ENCODE peak calls at places on chromosomes 1 and 21, in four cellular contexts. One of them, this sample, is unnamed.

GRCh38 chr1:83318361-83318760 is 680.6 kb downstream of the TTLL7 start:
- DNase-seq in hepatocyte: no peak
- DNase-seq in ovary: no peak
- DNase-seq in astrocyte: no peak
- DNase-seq in this sample: no peak

GRCh38 chr1:19435181-19435580 is 50.2 kb downstream of the CAPZB start:
- DNase-seq in hepatocyte: peak; percentile 33
- DNase-seq in astrocyte: peak; percentile 49
- DNase-seq in ovary: peak; percentile 53
- DNase-seq in this sample: peak; percentile 64

GRCh38 chr1:207029991-207030521 is 2.5 kb downstream of the C1orf116 start:
- DNase-seq in astrocyte: no peak
- DNase-seq in ovary: no peak
- DNase-seq in hepatocyte: no peak
- DNase-seq in this sample: no peak

GRCh38 chr1:39491146-39491921 is at the start of gene BMP8A:
- DNase-seq in hepatocyte: peak; percentile 79
- DNase-seq in astrocyte: no peak
- DNase-seq in ovary: peak; percentile 58
- DNase-seq in this sample: peak; percentile 70

GRCh38 chr1:54342764-54343687 is 63.2 kb downstream of the SSBP3 start:
- DNase-seq in astrocyte: no peak
- DNase-seq in ovary: no peak
- DNase-seq in hepatocyte: no peak
- DNase-seq in this sample: no peak

GRCh38 chr1:15668089-15668754 is 15.9 kb upstream of the PLEKHM2 start:
- DNase-seq in astrocyte: no peak
- DNase-seq in hepatocyte: peak; percentile 20
- DNase-seq in ovary: no peak
- DNase-seq in this sample: no peak

GRCh38 chr1:30523055-30524020 is 200.0 kb downstream of the MATN1 start:
- DNase-seq in astrocyte: peak; percentile 89
- DNase-seq in ovary: no peak
- DNase-seq in hepatocyte: no peak
- DNase-seq in this sample: no peak

GRCh38 chr1:99106274-99106673 is 101.6 kb upstream of the PLPPR5 start:
- DNase-seq in astrocyte: no peak
- DNase-seq in ovary: no peak
- DNase-seq in hepatocyte: no peak
- DNase-seq in this sample: no peak

GRCh38 chr21:31992391-31992790 is 119.6 kb downstream of the HUNK start:
- DNase-seq in astrocyte: no peak
- DNase-seq in ovary: no peak
- DNase-seq in hepatocyte: no peak
- DNase-seq in this sample: no peak

GRCh38 chr1:19504796-19505693 is 19.7 kb upstream of the CAPZB start:
- DNase-seq in ovary: peak; percentile 73
- DNase-seq in hepatocyte: peak; percentile 50
- DNase-seq in astrocyte: peak; percentile 96
- DNase-seq in this sample: no peak

GRCh38 chr1:100353073-100353801 is 931 bp downstream of the CDC14A start:
- DNase-seq in ovary: peak; percentile 30
- DNase-seq in astrocyte: no peak
- DNase-seq in hepatocyte: peak; percentile 60
- DNase-seq in this sample: peak; percentile 52

GRCh38 chr1:112502827-112503226 is 5.9 kb upstream of the WNT2B start:
- DNase-seq in hepatocyte: no peak
- DNase-seq in astrocyte: no peak
- DNase-seq in ovary: no peak
- DNase-seq in this sample: peak; percentile 60

GRCh38 chr1:19209439-19209989 is 552 bp downstream of the UBR4 start:
- DNase-seq in ovary: no peak
- DNase-seq in hepatocyte: peak; percentile 60
- DNase-seq in astrocyte: peak; percentile 36
- DNase-seq in this sample: peak; percentile 37

GRCh38 chr1:26922201-26922729 is 722 bp downstream of the NUDC start:
- DNase-seq in ovary: no peak
- DNase-seq in hepatocyte: no peak
- DNase-seq in astrocyte: no peak
- DNase-seq in this sample: peak; percentile 54

GRCh38 chr1:85560305-85560704 is 20.3 kb upstream of the CCN1 start:
- DNase-seq in astrocyte: no peak
- DNase-seq in ovary: no peak
- DNase-seq in hepatocyte: no peak
- DNase-seq in this sample: no peak

GRCh38 chr1:182809414-182809957 is 19.9 kb downstream of the NPL start:
- DNase-seq in astrocyte: no peak
- DNase-seq in hepatocyte: no peak
- DNase-seq in ovary: no peak
- DNase-seq in this sample: no peak

GRCh38 chr1:185441608-185442007 is 124.6 kb upstream of the IVNS1ABP start:
- DNase-seq in ovary: no peak
- DNase-seq in astrocyte: peak; percentile 97
- DNase-seq in hepatocyte: peak; percentile 38
- DNase-seq in this sample: peak; percentile 30

GRCh38 chr1:111789077-111789476 is 33.4 kb downstream of the DDX20 start:
- DNase-seq in astrocyte: no peak
- DNase-seq in hepatocyte: no peak
- DNase-seq in ovary: no peak
- DNase-seq in this sample: no peak

GRCh38 chr1:228058981-228059535 is 23.4 kb upstream of the ARF1 start:
- DNase-seq in ovary: no peak
- DNase-seq in hepatocyte: peak; percentile 54
- DNase-seq in astrocyte: no peak
- DNase-seq in this sample: no peak

GRCh38 chr1:145845144-145845513 is 301 bp upstream of the NUDT17 start:
- DNase-seq in hepatocyte: no peak
- DNase-seq in ovary: no peak
- DNase-seq in astrocyte: no peak
- DNase-seq in this sample: no peak

GRCh38 chr1:101357444-101357986 is 120.7 kb downstream of the S1PR1 start:
- DNase-seq in astrocyte: peak; percentile 24
- DNase-seq in hepatocyte: peak; percentile 80
- DNase-seq in ovary: peak; percentile 20
- DNase-seq in this sample: peak; percentile 83

GRCh38 chr21:42658320-42659105 is 5.1 kb downstream of the PDE9A start:
- DNase-seq in ovary: no peak
- DNase-seq in astrocyte: no peak
- DNase-seq in hepatocyte: no peak
- DNase-seq in this sample: no peak

GRCh38 chr1:33388989-33389771 is 41.7 kb downstream of the PHC2 start:
- DNase-seq in hepatocyte: no peak
- DNase-seq in ovary: peak; percentile 47
- DNase-seq in astrocyte: peak; percentile 68
- DNase-seq in this sample: no peak
- H3K27ac ChIP-seq in hepatocyte: peak overlapping the region; percentile 44
- H3K27ac ChIP-seq in ovary: peak overlapping the region; percentile 10
- H3K27ac ChIP-seq in astrocyte: peak overlapping the region; percentile 5
- H3K27ac ChIP-seq in this sample: no peak overlapping the region

GRCh38 chr1:162131405-162132321 is 62.2 kb downstream of the NOS1AP start:
- DNase-seq in hepatocyte: peak; percentile 51
- DNase-seq in ovary: no peak
- DNase-seq in astrocyte: no peak
- DNase-seq in this sample: no peak

GRCh38 chr1:162130308-162130707 is 60.8 kb downstream of the NOS1AP start:
- DNase-seq in ovary: no peak
- DNase-seq in hepatocyte: no peak
- DNase-seq in astrocyte: no peak
- DNase-seq in this sample: no peak

GRCh38 chr1:162133566-162133965 is 64.1 kb downstream of the NOS1AP start:
- DNase-seq in ovary: no peak
- DNase-seq in hepatocyte: no peak
- DNase-seq in astrocyte: peak; percentile 22
- DNase-seq in this sample: peak; percentile 77

GRCh38 chr1:162128693-162129356 is 59.3 kb downstream of the NOS1AP start:
- DNase-seq in hepatocyte: no peak
- DNase-seq in astrocyte: no peak
- DNase-seq in ovary: no peak
- DNase-seq in this sample: no peak
- H3K4me1 ChIP-seq in hepatocyte: peaks cover 13% of the 10 kb centered on the region
- H3K4me1 ChIP-seq in astrocyte: peaks cover 4% of the 10 kb centered on the region
- H3K4me1 ChIP-seq in ovary: no peaks in the 10 kb centered on the region
- H3K4me1 ChIP-seq in this sample: peaks cover 33% of the 10 kb centered on the region

DNA sequence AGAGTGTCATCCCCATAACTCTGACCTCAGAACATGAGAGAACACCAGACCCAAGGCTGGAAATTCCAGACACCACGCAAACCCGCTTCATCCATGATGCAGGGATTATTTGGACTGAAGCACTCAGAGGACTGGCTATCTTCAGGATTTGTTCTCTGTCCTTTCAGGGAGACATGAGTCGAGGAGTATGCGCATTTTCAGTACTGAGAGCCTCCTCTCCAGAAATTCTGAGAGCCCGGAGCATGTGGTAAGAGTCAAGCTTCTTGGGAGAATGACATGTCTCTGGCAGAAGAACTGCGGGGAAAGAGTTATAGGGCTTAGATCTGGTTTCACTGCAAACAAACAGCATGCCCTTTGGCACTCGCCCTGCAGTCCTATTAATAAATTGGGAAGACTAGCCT is 6.9 kb downstream of the LAX1 start:
- DNase-seq in hepatocyte: peak; percentile 56
- DNase-seq in ovary: no peak
- DNase-seq in astrocyte: no peak
- DNase-seq in this sample: no peak
- H3K27ac ChIP-seq in hepatocyte: no peak overlapping the region
- H3K27ac ChIP-seq in ovary: no peak overlapping the region
- H3K27ac ChIP-seq in astrocyte: no peak overlapping the region
- H3K27ac ChIP-seq in this sample: no peak overlapping the region

DNA sequence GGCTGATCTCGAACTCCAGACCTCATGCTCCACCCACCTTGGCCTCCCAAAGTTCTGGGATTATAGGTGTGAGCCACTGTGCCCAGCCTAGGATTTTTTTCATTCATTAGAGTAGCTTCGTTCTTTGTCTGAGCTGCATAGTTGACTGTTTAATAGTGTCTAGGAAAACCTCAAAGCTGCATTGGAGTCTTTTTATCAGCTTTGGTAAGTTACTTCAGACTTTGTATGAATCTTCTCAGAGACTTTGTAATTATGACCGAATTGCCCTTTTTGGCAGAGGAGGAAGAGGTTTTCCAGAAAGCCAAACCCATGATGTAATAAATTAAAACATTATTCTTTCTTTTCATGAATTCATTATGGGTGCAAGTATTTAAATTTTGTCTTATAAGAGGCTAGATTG is 5.1 kb downstream of the DNAJB4 start:
- DNase-seq in hepatocyte: no peak
- DNase-seq in astrocyte: peak; percentile 88
- DNase-seq in ovary: no peak
- DNase-seq in this sample: no peak
- H3K4me1 ChIP-seq in hepatocyte: no peaks in the 10 kb centered on the region
- H3K4me1 ChIP-seq in astrocyte: peaks cover 6% of the 10 kb centered on the region
- H3K4me1 ChIP-seq in ovary: no peaks in the 10 kb centered on the region
- H3K4me1 ChIP-seq in this sample: peaks cover 10% of the 10 kb centered on the region

DNA sequence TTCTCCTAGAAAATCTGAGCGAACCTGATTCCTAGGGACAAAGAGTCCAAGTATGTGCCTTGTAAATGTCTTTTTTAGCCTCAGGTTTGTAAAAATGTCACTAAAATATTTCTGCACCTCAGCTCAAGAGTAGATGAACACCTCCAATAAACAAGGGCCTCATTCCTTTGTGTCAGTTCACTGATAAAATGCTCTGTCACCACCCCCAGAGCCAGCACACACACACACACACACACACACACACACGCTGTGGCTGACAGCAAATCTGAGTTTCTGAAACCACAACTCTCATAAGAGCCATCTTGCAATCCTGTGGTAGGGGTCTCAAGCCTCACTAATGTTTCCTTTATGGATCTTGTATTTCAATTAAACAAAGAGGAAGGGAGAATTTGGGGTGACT is 299.2 kb downstream of the PBX1 start:
- DNase-seq in astrocyte: peak; percentile 36
- DNase-seq in hepatocyte: peak; percentile 23
- DNase-seq in ovary: no peak
- DNase-seq in this sample: peak; percentile 21
- H3K27ac ChIP-seq in astrocyte: no peak overlapping the region
- H3K27ac ChIP-seq in hepatocyte: peak overlapping the region; percentile 62
- H3K27ac ChIP-seq in ovary: no peak overlapping the region
- H3K27ac ChIP-seq in this sample: no peak overlapping the region

GRCh38 chr1:211332839-211333238 is 6.2 kb downstream of the TRAF5 start:
- DNase-seq in hepatocyte: no peak
- DNase-seq in ovary: no peak
- DNase-seq in astrocyte: no peak
- DNase-seq in this sample: no peak

GRCh38 chr1:211332036-211332616 is 5.5 kb downstream of the TRAF5 start:
- DNase-seq in hepatocyte: no peak
- DNase-seq in ovary: no peak
- DNase-seq in astrocyte: no peak
- DNase-seq in this sample: no peak

GRCh38 chr1:211329764-211330201 is 3.1 kb downstream of the TRAF5 start:
- DNase-seq in hepatocyte: no peak
- DNase-seq in astrocyte: no peak
- DNase-seq in ovary: no peak
- DNase-seq in this sample: no peak

GRCh38 chr1:211330282-211330936 is 3.8 kb downstream of the TRAF5 start:
- DNase-seq in hepatocyte: no peak
- DNase-seq in ovary: no peak
- DNase-seq in astrocyte: no peak
- DNase-seq in this sample: no peak

DNA sequence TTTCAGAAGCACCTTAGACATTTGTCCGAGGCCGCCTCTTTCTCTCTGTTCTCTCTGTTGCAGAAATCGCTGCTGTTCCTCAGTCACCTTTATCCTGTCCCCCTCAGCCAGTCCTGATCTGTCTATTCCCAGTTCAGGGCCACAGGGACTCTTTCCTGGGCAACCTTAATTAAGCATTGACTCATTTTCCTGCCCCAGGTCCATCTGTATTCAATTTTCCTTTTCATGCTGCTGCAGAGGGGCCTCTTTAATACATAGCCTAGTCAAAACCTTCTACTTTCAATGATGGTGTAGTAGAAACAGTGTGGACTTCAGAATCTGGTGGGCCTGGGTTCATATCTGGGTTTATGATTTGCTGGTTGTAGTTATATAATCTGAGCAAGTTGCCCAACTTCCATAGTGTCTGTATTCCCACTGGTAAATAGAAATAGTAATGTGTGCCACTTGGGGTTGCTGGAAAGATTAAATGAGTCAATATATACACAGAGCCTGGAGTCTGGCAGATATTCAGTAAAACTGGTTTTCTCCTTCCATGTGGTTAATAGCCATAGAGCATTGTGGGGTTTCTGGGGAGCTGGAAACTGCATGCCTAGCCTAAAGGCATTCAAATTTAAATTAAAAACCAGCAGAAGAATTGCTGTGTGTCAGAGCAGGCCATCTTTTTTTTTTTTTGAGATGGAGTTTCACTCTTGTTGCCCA is 4.5 kb downstream of the TRAF5 start:
- DNase-seq in hepatocyte: no peak
- DNase-seq in astrocyte: peak; percentile 22
- DNase-seq in ovary: no peak
- DNase-seq in this sample: no peak
- H3K4me1 ChIP-seq in hepatocyte: peaks cover 17% of the 10 kb centered on the region
- H3K4me1 ChIP-seq in astrocyte: peaks cover 15% of the 10 kb centered on the region
- H3K4me1 ChIP-seq in ovary: peaks cover 12% of the 10 kb centered on the region
- H3K4me1 ChIP-seq in this sample: no peaks in the 10 kb centered on the region